ENCODE peak calls at places on chromosomes 2 and 18, in four cellular contexts. Z is psoas muscle, S is IMR-90, K is HS-5. O is an unnamed sample.

GRCh38 chr18:48412339-48412929 is 3.3 kb upstream of the ZBTB7C start:
- DNase-seq in S (no peak), K (no peak), Z (no peak), O (no peak)

GRCh38 chr2:61177727-61178549 is 15.9 kb downstream of the C2orf74 start:
- DNase-seq in K (no peak), S (peak), Z (peak), O (peak)

GRCh38 chr18:54444309-54444914 is 86.7 kb downstream of the C18orf54 start:
- DNase-seq in K (peak), S (peak), Z (no peak), O (no peak)

GRCh38 chr2:117832905-117833613 is 18.6 kb downstream of the DDX18 start:
- DNase-seq in K (no peak), Z (no peak), S (peak), O (no peak)

GRCh38 chr2:95393901-95394300 is 8.6 kb upstream of the FAHD2A start:
- DNase-seq in K (no peak), Z (no peak), S (no peak), O (peak)

GRCh38 chr2:99545622-99546021 is 55.8 kb upstream of the REV1 start:
- DNase-seq in S (no peak), K (no peak), Z (no peak), O (no peak)

GRCh38 chr18:13520741-13521140 is 205.6 kb downstream of the FAM210A start:
- DNase-seq in S (no peak), K (no peak), Z (no peak), O (no peak)

GRCh38 chr18:23752796-23753195 is 63.5 kb downstream of the LAMA3 start:
- DNase-seq in Z (no peak), K (no peak), S (no peak), O (no peak)

GRCh38 chr2:98388081-98388480 is 41.8 kb downstream of the CNGA3 start:
- DNase-seq in S (no peak), Z (no peak), K (no peak), O (no peak)

GRCh38 chr2:47016172-47016913 is 100.7 kb upstream of the MCFD2 start:
- DNase-seq in K (peak), S (peak), Z (peak), O (no peak)

GRCh38 chr2:3656762-3657691 is 973 bp upstream of the ALLC start:
- DNase-seq in S (peak), Z (no peak), K (no peak), O (no peak)

GRCh38 chr2:26279886-26280285 is 35.1 kb downstream of the HADHB start:
- DNase-seq in K (no peak), S (no peak), Z (no peak), O (no peak)